ENCODE peak calls at places on chromosomes 2 and 18, in nine cellular contexts. J, U, H, Y, E, Q, N, G and C are unnamed samples. For H3K27me3, the result is how much of the 10 kb centered on the place peaks cover.

GRCh38 chr18:47215554-47216138 is 35.8 kb downstream of the SKOR2 start:
- DNase-seq in J (no peak), U (no peak), H (no peak), Y (no peak), E (no peak), Q (no peak), N (peak), G (peak), C (no peak)

GRCh38 chr2:182827182-182827879 is 39.1 kb downstream of the FRZB start:
- DNase-seq in J (no peak), U (no peak), H (no peak), Y (no peak), E (no peak), Q (no peak), N (no peak), G (no peak), C (no peak)

GRCh38 chr2:88831792-88832248 is 140.3 kb downstream of the RPIA start:
- DNase-seq in J (peak), U (no peak), H (peak), Y (peak), E (no peak), Q (no peak), N (no peak), G (peak), C (peak)

GRCh38 chr2:213818436-213818835 is 534.2 kb downstream of the SPAG16 start:
- DNase-seq in J (no peak), U (no peak), H (no peak), Y (no peak), E (no peak), Q (no peak), N (no peak), G (no peak), C (no peak)

GRCh38 chr2:235495373-235496238 is 1.8 kb downstream of the AGAP1 start:
- DNase-seq in J (no peak), U (no peak), H (no peak), Y (no peak), E (no peak), Q (no peak), N (peak), G (no peak), C (no peak)

GRCh38 chr2:96866586-96866985 is 3.3 kb downstream of the SEMA4C start:
- DNase-seq in J (no peak), U (no peak), H (no peak), Y (no peak), E (no peak), Q (peak), N (no peak), G (no peak), C (peak)

GRCh38 chr2:127024769-127025356 is 82.1 kb downstream of the BIN1 start:
- DNase-seq in J (peak), U (peak), H (peak), Y (no peak), E (no peak), Q (no peak), N (peak), G (no peak), C (peak)

GRCh38 chr2:138421971-138422335 is 79.6 kb upstream of the SPOPL start:
- DNase-seq in J (no peak), U (no peak), H (no peak), Y (no peak), E (no peak), Q (no peak), N (peak), G (no peak), C (no peak)

GRCh38 chr2:121187922-121188411 is 97.0 kb downstream of the TFCP2L1 start:
- DNase-seq in J (no peak), U (peak), H (no peak), Y (peak), E (no peak), Q (no peak), N (no peak), G (no peak), C (no peak)

GRCh38 chr2:241049739-241050623 is 51.6 kb downstream of the SNED1 start:
- DNase-seq in J (peak), U (peak), H (peak), Y (no peak), E (peak), Q (no peak), N (no peak), G (no peak), C (peak)

GRCh38 chr2:234075947-234076346 is 25.4 kb downstream of the SPP2 start:
- DNase-seq in J (no peak), U (no peak), H (no peak), Y (no peak), E (no peak), Q (no peak), N (no peak), G (no peak), C (no peak)

DNA sequence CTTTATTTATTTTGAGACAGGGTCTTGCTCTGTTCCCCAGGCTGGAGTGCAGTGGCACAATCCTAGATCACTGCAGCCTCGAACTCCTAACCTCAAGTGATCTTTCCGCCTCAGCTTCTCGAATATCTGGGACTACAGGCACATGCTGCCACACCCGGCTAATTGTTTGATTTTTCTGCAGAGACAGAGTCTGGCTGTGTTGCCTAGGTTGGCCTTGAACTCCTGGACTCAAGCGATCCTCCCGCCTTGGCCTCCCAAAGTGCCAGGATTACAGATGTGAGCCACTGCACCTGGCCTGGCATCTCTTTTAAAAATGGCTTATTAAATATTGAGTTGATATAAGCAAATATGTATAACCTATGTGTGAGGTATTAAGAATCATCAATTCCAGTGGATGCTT is 209.5 kb downstream of the FAM210A start:
- DNase-seq in J (no peak), U (no peak), H (no peak), Y (no peak), E (no peak), Q (no peak), N (no peak), G (no peak), C (no peak)
- H3K27me3 ChIP-seq in J (under half), U (under half), H (under half), Y (under half), E (under half), Q (under half), N (under half), G (under half), C (under half)

GRCh38 chr18:906416-907170 is 1.9 kb downstream of the ADCYAP1 start:
- DNase-seq in J (no peak), U (no peak), H (no peak), Y (no peak), E (no peak), Q (no peak), N (no peak), G (no peak), C (no peak)
- H3K27me3 ChIP-seq in J (half or more), U (half or more), H (half or more), Y (half or more), E (under half), Q (half or more), N (half or more), G (under half), C (under half)

GRCh38 chr2:26580151-26580550 is 61.0 kb downstream of the CIB4 start:
- DNase-seq in J (no peak), U (peak), H (no peak), Y (no peak), E (no peak), Q (no peak), N (no peak), G (no peak), C (peak)
- H3K27me3 ChIP-seq in J (under half), U (under half), H (under half), Y (under half), E (under half), Q (under half), N (under half), G (under half), C (under half)

DNA sequence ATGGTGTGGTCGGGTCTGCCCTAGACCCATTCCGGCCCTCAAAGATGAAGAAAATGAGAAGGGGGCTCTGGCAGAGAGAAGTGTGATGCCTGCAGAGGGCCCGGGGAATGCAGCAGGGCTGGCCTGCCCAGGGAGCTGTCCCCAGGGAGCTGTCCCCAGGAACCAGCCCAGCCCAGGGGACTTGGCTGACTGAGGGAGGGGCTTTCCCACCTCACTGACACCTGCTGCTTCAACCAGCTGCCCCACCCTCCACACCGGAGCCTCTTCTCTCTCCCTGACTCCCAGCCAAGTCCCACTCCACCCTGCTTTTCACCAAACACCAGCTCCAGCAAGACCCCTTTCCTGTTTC is 111.2 kb downstream of the STPG4 start:
- DNase-seq in J (no peak), U (no peak), H (no peak), Y (no peak), E (no peak), Q (no peak), N (no peak), G (no peak), C (no peak)
- H3K27me3 ChIP-seq in J (under half), U (under half), H (under half), Y (under half), E (under half), Q (under half), N (under half), G (under half), C (under half)